ENCODE peak calls at places on chromosome 1, in ten cellular contexts. W is T-helper 2 cell, E is HT1080, K is NCI-H345, J is EH, T is fibroblast of mammary gland, N is neural progenitor cell, S is T-helper 9 cell, Q is GM23248, B is A673. P is an unnamed sample.

GRCh38 chr1:58447891-58448290 is 98.6 kb downstream of the OMA1 start:
- DNase-seq in W (no peak), E (no peak), K (no peak), J (peak), T (no peak), N (no peak), S (no peak), Q (peak), B (no peak), P (no peak)

GRCh38 chr1:85303440-85304162 is 27.2 kb upstream of the BCL10 start:
- DNase-seq in W (peak), E (peak), K (no peak), J (no peak), T (peak), N (no peak), S (no peak), Q (peak), B (peak), P (no peak)

GRCh38 chr1:30789388-30790255 is 32.0 kb upstream of the LAPTM5 start:
- DNase-seq in W (no peak), E (no peak), K (no peak), J (no peak), T (no peak), N (no peak), S (no peak), Q (no peak), B (no peak), P (no peak)

GRCh38 chr1:53754484-53755312 is 15.7 kb upstream of the GLIS1 start:
- DNase-seq in W (peak), E (peak), K (peak), J (peak), T (peak), N (peak), S (no peak), Q (peak), B (peak), P (no peak)

GRCh38 chr1:108719654-108720435 is 7.1 kb downstream of the FNDC7 start:
- DNase-seq in W (no peak), E (peak), K (no peak), J (peak), T (peak), N (no peak), S (no peak), Q (peak), B (peak), P (no peak)

GRCh38 chr1:150429805-150430204 is 57.4 kb upstream of the TARS2 start:
- DNase-seq in W (peak), E (no peak), K (peak), J (peak), T (peak), N (no peak), S (no peak), Q (peak), B (peak), P (no peak)

GRCh38 chr1:223760833-223761232 is 48.5 kb downstream of the CAPN2 start:
- DNase-seq in W (no peak), E (no peak), K (no peak), J (no peak), T (no peak), N (no peak), S (no peak), Q (no peak), B (no peak), P (no peak)

GRCh38 chr1:9482816-9483572 is 56.3 kb upstream of the SLC25A33 start:
- DNase-seq in W (no peak), E (no peak), K (no peak), J (no peak), T (no peak), N (no peak), S (no peak), Q (no peak), B (no peak), P (no peak)

GRCh38 chr1:230109871-230110667 is 43.0 kb downstream of the GALNT2 start:
- DNase-seq in W (peak), E (no peak), K (no peak), J (no peak), T (no peak), N (peak), S (no peak), Q (no peak), B (no peak), P (peak)

P was measured in CD8-positive, alpha-beta T cell.